ENCODE peak calls at places on chromosomes 3 and 15, in nine cellular contexts. A is sigmoid colon, I is body of pancreas, D is A549, H is thyroid gland, B is GM12878, J is uterus, S is IMR-90, Q is Peyer's patch. K is an unnamed sample.

GRCh38 chr3:56351496-56351895 is 116.8 kb downstream of the ERC2 start:
- DNase-seq in S (no peak), I (no peak), J (no peak), A (no peak), B (no peak), D (no peak), H (no peak), Q (no peak), K (no peak)

GRCh38 chr3:14438262-14438661 is 35.9 kb downstream of the SLC6A6 start:
- DNase-seq in H (no peak), D (no peak), Q (no peak), B (no peak), J (no peak), A (no peak), I (no peak), S (no peak), K (no peak)

GRCh38 chr3:79297242-79297641 is 470.6 kb downstream of the ROBO1 start:
- DNase-seq in J (no peak), B (no peak), D (peak), Q (no peak), H (no peak), A (no peak), I (no peak), S (peak), K (no peak)

GRCh38 chr3:101836907-101837598 is 12.3 kb upstream of the NFKBIZ start:
- DNase-seq in H (no peak), B (no peak), A (no peak), J (no peak), D (no peak), S (peak), I (no peak), Q (no peak), K (no peak)

GRCh38 chr3:124258057-124258500 is 266.2 kb upstream of the ROPN1 start:
- DNase-seq in S (peak), H (peak), B (no peak), A (no peak), J (no peak), Q (no peak), I (no peak), D (peak), K (no peak)

GRCh38 chr3:44264146-44264545 is 22.5 kb downstream of the TOPAZ1 start:
- DNase-seq in B (no peak), D (no peak), A (no peak), J (no peak), H (no peak), I (no peak), Q (no peak), S (no peak), K (no peak)

GRCh38 chr3:192825191-192825590 is 92.5 kb downstream of the MB21D2 start:
- DNase-seq in A (no peak), Q (no peak), B (no peak), D (no peak), H (no peak), J (no peak), I (no peak), S (no peak), K (no peak)

GRCh38 chr15:33500432-33500831 is 189.7 kb downstream of the RYR3 start:
- DNase-seq in I (no peak), Q (no peak), S (no peak), B (no peak), H (no peak), D (no peak), J (no peak), A (no peak), K (peak)

GRCh38 chr3:172201136-172201989 is 162.0 kb downstream of the FNDC3B start:
- DNase-seq in I (peak), Q (peak), S (peak), B (no peak), D (peak), A (peak), H (peak), J (peak), K (no peak)

GRCh38 chr15:67715166-67715565 is 110.1 kb upstream of the SKOR1 start:
- DNase-seq in J (no peak), Q (no peak), S (no peak), H (no peak), B (no peak), A (no peak), I (no peak), D (no peak), K (no peak)

GRCh38 chr3:168250415-168250861 is 154.7 kb upstream of the GOLIM4 start:
- DNase-seq in A (no peak), S (peak), H (peak), J (no peak), I (no peak), B (no peak), D (no peak), Q (no peak), K (no peak)

GRCh38 chr3:53255360-53255774 is 455 bp downstream of the TKT start:
- DNase-seq in H (no peak), B (no peak), S (no peak), I (peak), J (no peak), Q (peak), D (no peak), A (no peak), K (no peak)

GRCh38 chr15:64251121-64251520 is 88.3 kb upstream of the PPIB start:
- DNase-seq in J (no peak), D (no peak), I (no peak), B (no peak), H (no peak), Q (no peak), A (no peak), S (peak), K (no peak)

GRCh38 chr15:90421527-90421926 is 33.5 kb downstream of the IQGAP1 start:
- DNase-seq in I (no peak), H (peak), A (no peak), D (no peak), S (peak), B (no peak), Q (no peak), J (no peak), K (no peak)

GRCh38 chr3:15610083-15610482 is 8.5 kb downstream of the BTD start:
- DNase-seq in H (no peak), Q (no peak), S (peak), I (peak), B (no peak), A (peak), D (peak), J (peak), K (no peak)

GRCh38 chr3:171374260-171374659 is 85.9 kb downstream of the TNIK start:
- DNase-seq in A (no peak), S (peak), H (no peak), D (no peak), I (no peak), Q (no peak), B (no peak), J (no peak), K (no peak)

GRCh38 chr15:99979371-99979770 is 246.1 kb upstream of the LYSMD4 start:
- DNase-seq in S (no peak), A (no peak), Q (no peak), B (no peak), D (no peak), H (no peak), I (no peak), J (no peak), K (no peak)

GRCh38 chr15:29674661-29675533 is 147.4 kb downstream of the TJP1 start:
- DNase-seq in A (no peak), S (peak), D (peak), J (peak), B (no peak), H (peak), Q (no peak), I (peak), K (no peak)

GRCh38 chr15:94671845-94672524 is 440.6 kb downstream of the MCTP2 start:
- DNase-seq in J (peak), I (no peak), D (peak), Q (no peak), S (peak), B (no peak), H (no peak), A (peak), K (peak)

GRCh38 chr3:184811034-184811433 is 932 bp upstream of the VPS8 start:
- DNase-seq in H (no peak), A (no peak), Q (no peak), D (no peak), I (no peak), B (no peak), J (no peak), S (no peak), K (peak)

GRCh38 chr3:186909078-186909853 is 21.1 kb upstream of the ST6GAL1 start:
- DNase-seq in S (no peak), Q (peak), I (no peak), A (no peak), B (no peak), D (no peak), J (no peak), H (no peak), K (no peak)

GRCh38 chr3:49260711-49261357 is 16.2 kb downstream of the C3orf62 start:
- DNase-seq in Q (no peak), I (no peak), D (no peak), H (no peak), J (no peak), A (no peak), B (no peak), S (no peak), K (no peak)

GRCh38 chr15:29700296-29700695 is 122.0 kb downstream of the TJP1 start:
- DNase-seq in J (no peak), H (no peak), D (no peak), S (no peak), I (no peak), B (no peak), A (no peak), Q (no peak), K (no peak)

GRCh38 chr3:66800941-66801545 is 197.1 kb upstream of the KBTBD8 start:
- DNase-seq in A (no peak), B (no peak), I (no peak), S (peak), H (no peak), Q (no peak), D (no peak), J (no peak), K (no peak)

GRCh38 chr15:101489633-101490407 is at the start of gene PCSK6:
- DNase-seq in Q (no peak), J (no peak), A (no peak), H (no peak), B (no peak), S (no peak), D (peak), I (peak), K (no peak)

GRCh38 chr3:194761384-194761783 is 75.7 kb downstream of the FAM43A start:
- DNase-seq in A (peak), D (no peak), I (no peak), B (no peak), S (no peak), Q (no peak), J (peak), H (peak), K (no peak)

GRCh38 chr15:27582741-27583400 is 516.2 kb downstream of the OCA2 start:
- DNase-seq in D (no peak), S (peak), Q (no peak), H (no peak), I (no peak), A (no peak), B (no peak), J (no peak), K (peak)

GRCh38 chr3:166478356-166478755 is 641.1 kb upstream of the BCHE start:
- DNase-seq in Q (no peak), H (no peak), I (no peak), S (no peak), D (no peak), J (no peak), A (no peak), B (no peak), K (no peak)

GRCh38 chr3:37198996-37199395 is 24.6 kb upstream of the LRRFIP2 start:
- DNase-seq in A (no peak), D (no peak), Q (no peak), H (no peak), S (peak), B (no peak), J (no peak), I (no peak), K (no peak)

GRCh38 chr3:103968131-103968530 is 1398.6 kb upstream of the ALCAM start:
- DNase-seq in S (no peak), J (no peak), A (no peak), B (no peak), I (no peak), D (no peak), Q (no peak), H (no peak), K (no peak)

GRCh38 chr3:69084326-69084667 is 440 bp upstream of the ARL6IP5 start:
- DNase-seq in J (no peak), B (no peak), S (peak), D (no peak), I (no peak), Q (no peak), H (peak), A (no peak), K (no peak)

GRCh38 chr3:43366466-43366865 is 80.1 kb downstream of the SNRK start:
- DNase-seq in J (no peak), B (no peak), H (no peak), Q (no peak), S (no peak), A (no peak), D (no peak), I (no peak), K (no peak)

GRCh38 chr3:107208100-107208499 is 169.1 kb upstream of the CCDC54 start:
- DNase-seq in J (peak), Q (no peak), A (peak), D (peak), B (no peak), I (peak), H (peak), S (peak), K (no peak)

GRCh38 chr15:59339252-59339672 is 33.4 kb downstream of the MYO1E start:
- DNase-seq in J (no peak), I (no peak), S (no peak), H (no peak), A (no peak), D (peak), B (no peak), Q (no peak), K (no peak)

GRCh38 chr3:170357920-170358854 is 672 bp downstream of the SKIL start:
- DNase-seq in A (peak), S (peak), D (peak), B (no peak), I (peak), J (peak), H (peak), Q (peak), K (peak)

GRCh38 chr3:170355738-170356595 is 1.5 kb upstream of the SKIL start:
- DNase-seq in H (peak), B (peak), I (peak), D (peak), A (peak), Q (peak), J (peak), S (peak), K (no peak)

GRCh38 chr3:170359178-170359704 is 1.7 kb downstream of the SKIL start:
- DNase-seq in B (no peak), Q (no peak), D (no peak), I (no peak), A (no peak), S (no peak), J (no peak), H (no peak), K (no peak)

GRCh38 chr3:170356596-170357175 is 829 bp upstream of the SKIL start:
- DNase-seq in D (peak), Q (peak), S (peak), H (peak), A (peak), I (peak), B (no peak), J (peak), K (peak)

DNA sequence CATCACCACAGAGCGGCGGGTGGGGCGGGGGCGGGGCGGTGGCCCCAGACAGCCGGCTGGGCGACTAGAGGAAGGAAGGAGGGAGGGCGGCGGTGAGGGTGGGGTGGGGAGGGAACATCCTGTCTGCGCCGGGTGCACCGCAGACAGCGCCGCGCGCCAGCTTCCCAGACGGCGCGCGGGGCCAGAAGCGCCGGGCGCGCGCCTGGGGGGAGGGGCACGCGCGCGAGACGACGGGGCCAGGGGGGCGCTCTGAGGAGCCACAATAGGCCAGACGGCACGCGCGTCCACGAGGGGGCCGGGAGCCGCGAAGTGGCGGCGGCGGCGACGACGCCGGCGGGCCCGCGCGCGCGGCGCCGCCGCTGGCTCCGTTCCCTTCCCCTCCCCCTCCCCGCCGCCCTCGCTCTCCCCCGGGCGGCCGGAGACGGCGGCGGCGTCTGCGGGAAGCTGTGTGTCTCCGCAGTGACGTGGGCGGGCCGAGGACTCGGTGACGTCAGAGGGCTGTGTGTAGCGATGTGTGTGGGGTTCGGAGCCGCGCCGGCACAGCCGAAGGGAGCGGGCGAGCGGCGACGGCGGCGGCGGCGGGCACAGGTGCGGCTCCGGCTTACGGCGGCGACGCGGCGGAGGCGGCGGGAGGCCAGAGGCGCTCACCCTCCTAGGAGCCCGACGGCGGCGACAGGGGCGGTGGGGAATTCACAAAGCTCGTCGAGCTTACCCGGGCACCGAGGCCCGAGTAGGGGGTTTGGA is at the start of gene SKIL:
- DNase-seq in D (peak), H (peak), A (peak), I (peak), Q (peak), S (peak), J (peak), B (peak), K (peak)
- TF ChIP-seq POLR2A in D (peak), H (peak), A (no peak), I (peak), Q (peak), S (peak), J (peak), B (peak), K (no peak)

DNA sequence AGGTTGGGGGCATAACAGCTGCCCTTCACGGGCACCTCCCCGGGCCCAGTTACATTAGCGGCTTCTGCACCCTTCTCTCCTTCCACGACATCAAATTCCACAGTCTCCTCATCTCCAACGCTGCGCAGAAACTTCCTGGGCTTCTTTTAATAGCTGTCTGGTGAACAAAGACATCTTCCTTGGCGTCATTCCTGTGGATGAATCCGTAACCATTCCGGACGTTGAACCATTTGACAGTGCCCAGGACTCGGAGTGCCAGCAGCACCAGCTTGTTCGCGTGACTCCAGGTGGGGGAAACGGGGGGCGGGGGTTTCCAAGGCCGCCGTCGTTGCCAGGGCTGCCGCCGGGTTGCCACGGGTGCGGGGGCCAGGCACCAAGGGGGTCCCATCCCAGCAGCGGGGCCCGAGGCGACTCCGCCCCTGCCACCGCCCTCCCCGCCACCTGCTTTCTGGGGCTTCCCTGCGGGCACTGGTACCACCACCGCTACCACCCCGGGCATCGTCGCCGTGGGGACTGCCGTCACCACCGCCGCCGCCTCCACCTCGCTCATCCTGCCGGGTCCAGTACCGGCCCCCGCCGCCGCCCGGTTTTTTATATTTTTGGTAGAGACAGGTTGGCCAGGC is 22.8 kb downstream of the RGMA start:
- DNase-seq in J (no peak), I (no peak), B (no peak), S (no peak), H (no peak), D (no peak), A (peak), Q (no peak), K (no peak)
- H3K27ac ChIP-seq in J (peak), I (no peak), B (no peak), S (no peak), H (no peak), D (no peak), A (peak), Q (no peak), K (peak)

GRCh38 chr3:61040618-61041017 is 210.6 kb downstream of the FHIT start:
- DNase-seq in A (no peak), I (no peak), Q (no peak), S (no peak), J (no peak), D (no peak), B (no peak), H (no peak), K (no peak)
- TF ChIP-seq POLR2A in A (no peak), I (no peak), Q (no peak), S (no peak), J (no peak), D (no peak), B (no peak), H (no peak), K (no peak)

DNA sequence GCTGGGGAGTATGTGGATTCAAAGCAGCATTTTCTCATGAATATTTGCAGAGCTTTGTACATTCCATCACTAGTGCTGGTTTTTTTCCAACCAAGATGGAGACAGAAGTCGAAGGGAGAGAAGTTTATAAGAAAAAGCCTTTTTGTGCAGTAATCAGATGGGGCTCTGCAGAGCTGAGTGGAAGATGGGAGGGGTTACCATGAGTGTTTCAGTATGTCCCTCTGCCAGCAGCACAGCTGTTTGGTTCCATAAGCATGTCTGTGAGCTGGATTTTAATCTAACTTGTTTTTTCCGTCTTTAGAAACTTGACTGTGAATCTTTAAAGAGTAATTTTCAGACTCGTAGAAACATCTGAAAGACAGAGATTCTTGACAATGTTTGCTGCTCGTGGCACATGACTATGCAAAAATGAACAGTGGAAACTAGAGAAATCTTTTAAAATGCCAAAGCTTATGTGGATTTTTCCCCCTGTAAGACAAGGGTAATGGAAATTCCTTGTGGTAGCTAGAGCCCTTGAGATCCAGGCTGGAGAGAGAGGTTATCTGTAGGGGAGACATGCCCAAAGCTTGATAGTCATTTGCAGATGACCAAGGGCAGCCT is 20.3 kb downstream of the STARD9 start:
- DNase-seq in S (peak), H (no peak), J (no peak), A (no peak), I (no peak), Q (no peak), B (no peak), D (no peak), K (no peak)
- H3K27ac ChIP-seq in S (peak), H (no peak), J (peak), A (peak), I (no peak), Q (no peak), B (no peak), D (no peak), K (peak)

GRCh38 chr3:157154563-157155333 is 5.2 kb downstream of the CCNL1 start:
- DNase-seq in J (no peak), D (no peak), S (no peak), H (no peak), Q (no peak), A (no peak), I (no peak), B (no peak), K (no peak)
- TF ChIP-seq POLR2A in J (no peak), D (no peak), S (no peak), H (no peak), Q (no peak), A (no peak), I (no peak), B (no peak), K (no peak)

GRCh38 chr3:52231502-52232278 is 6.2 kb upstream of the TLR9 start:
- DNase-seq in B (no peak), S (peak), Q (peak), I (peak), J (peak), A (no peak), D (peak), H (peak), K (no peak)
- H3K27ac ChIP-seq in B (no peak), S (no peak), Q (no peak), I (no peak), J (no peak), A (no peak), D (no peak), H (no peak), K (no peak)

GRCh38 chr3:125349055-125349454 is 26.1 kb downstream of the ZNF148 start:
- DNase-seq in J (no peak), D (no peak), A (no peak), Q (no peak), I (no peak), H (no peak), B (no peak), S (no peak), K (no peak)
- TF ChIP-seq POLR2A in J (no peak), D (no peak), A (no peak), Q (no peak), I (no peak), H (no peak), B (no peak), S (no peak), K (no peak)

GRCh38 chr3:58529516-58530353 is 7.3 kb downstream of the ACOX2 start:
- DNase-seq in H (no peak), Q (no peak), S (no peak), B (no peak), D (peak), I (no peak), A (no peak), J (no peak), K (peak)
- H3K27ac ChIP-seq in H (peak), Q (no peak), S (no peak), B (no peak), D (peak), I (no peak), A (no peak), J (no peak), K (no peak)